ENCODE peak calls at places on chromosomes 2 and 18, in six cellular contexts. A is aorta, B is lower lobe of right lung, N is uterus, U is brain microvascular endothelial cell, R is fibroblast of lung. Q is an unnamed sample.

GRCh38 chr2:15195723-15196270 is 365.3 kb downstream of the NBAS start:
- DNase-seq in A (no peak), B (no peak), N (no peak), U (no peak), R (no peak), Q (no peak)

GRCh38 chr18:79540914-79541301 is 138.7 kb upstream of the CTDP1 start:
- DNase-seq in A (peak), B (peak), N (peak), U (no peak), R (no peak), Q (no peak)

GRCh38 chr2:960064-960736 is 9.6 kb downstream of the SNTG2 start:
- DNase-seq in A (no peak), B (no peak), N (no peak), U (no peak), R (no peak), Q (no peak)

GRCh38 chr18:77522031-77522675 is 272.5 kb downstream of the GALR1 start:
- DNase-seq in A (no peak), B (no peak), N (no peak), U (no peak), R (no peak), Q (no peak)

GRCh38 chr2:9205963-9206948 is at the start of gene ASAP2:
- DNase-seq in A (peak), B (peak), N (peak), U (peak), R (peak), Q (no peak)

GRCh38 chr18:31553800-31554199 is 37.9 kb upstream of the TTR start:
- DNase-seq in A (no peak), B (no peak), N (no peak), U (no peak), R (peak), Q (no peak)

GRCh38 chr2:157053876-157054275 is 203.6 kb upstream of the GALNT5 start:
- DNase-seq in A (no peak), B (no peak), N (no peak), U (no peak), R (no peak), Q (no peak)

GRCh38 chr2:234289789-234290188 is 207.1 kb downstream of the ARL4C start:
- DNase-seq in A (peak), B (no peak), N (no peak), U (peak), R (peak), Q (peak)

GRCh38 chr2:15665943-15666460 is 74.3 kb downstream of the DDX1 start:
- DNase-seq in A (no peak), B (no peak), N (no peak), U (no peak), R (no peak), Q (no peak)

GRCh38 chr2:98518106-98518505 is 73.4 kb downstream of the INPP4A start:
- DNase-seq in A (no peak), B (no peak), N (no peak), U (no peak), R (no peak), Q (no peak)

GRCh38 chr2:72211777-72212515 is 64.3 kb upstream of the CYP26B1 start:
- DNase-seq in A (no peak), B (no peak), N (no peak), U (no peak), R (peak), Q (peak)

GRCh38 chr2:159285929-159286708 is at the start of gene WDSUB1:
- DNase-seq in A (peak), B (peak), N (peak), U (peak), R (peak), Q (peak)

GRCh38 chr2:69376385-69376784 is 10.6 kb downstream of the GFPT1 start:
- DNase-seq in A (no peak), B (no peak), N (no peak), U (no peak), R (no peak), Q (no peak)

GRCh38 chr2:212193803-212194202 is 344.8 kb downstream of the ERBB4 start:
- DNase-seq in A (no peak), B (no peak), N (no peak), U (no peak), R (no peak), Q (no peak)

GRCh38 chr2:120825370-120826259 is 89.9 kb downstream of the GLI2 start:
- DNase-seq in A (peak), B (peak), N (peak), U (peak), R (peak), Q (no peak)

GRCh38 chr18:40356153-40356552 is 1598.9 kb upstream of the PIK3C3 start:
- DNase-seq in A (no peak), B (no peak), N (no peak), U (no peak), R (no peak), Q (no peak)

GRCh38 chr2:16613475-16613874 is 52.2 kb downstream of the CYRIA start:
- DNase-seq in A (no peak), B (no peak), N (no peak), U (no peak), R (peak), Q (no peak)

GRCh38 chr18:48862678-48863270 is 88.0 kb downstream of the SMAD7 start:
- DNase-seq in A (no peak), B (peak), N (no peak), U (no peak), R (no peak), Q (no peak)

GRCh38 chr2:1041012-1041805 is 90.6 kb downstream of the SNTG2 start:
- DNase-seq in A (no peak), B (no peak), N (no peak), U (no peak), R (no peak), Q (no peak)

GRCh38 chr2:196263181-196263747 is 91.9 kb upstream of the STK17B start:
- DNase-seq in A (no peak), B (no peak), N (no peak), U (peak), R (peak), Q (no peak)
- H3K4me3 ChIP-seq in A (no peak), B (no peak), N (no peak), U (no peak), R (no peak), Q (no peak)

GRCh38 chr18:58865714-58866113 is 1.0 kb downstream of the ZNF532 start:
- DNase-seq in A (no peak), B (no peak), N (no peak), U (no peak), R (peak), Q (no peak)
- H3K4me3 ChIP-seq in A (no peak), B (peak), N (peak), U (no peak), R (peak), Q (no peak)

GRCh38 chr18:1177232-1177631 is 272.6 kb downstream of the ADCYAP1 start:
- DNase-seq in A (no peak), B (no peak), N (no peak), U (no peak), R (no peak), Q (no peak)
- H3K4me3 ChIP-seq in A (no peak), B (no peak), N (no peak), U (no peak), R (no peak), Q (no peak)

GRCh38 chr2:27080140-27080469 is 1.7 kb downstream of the EMILIN1 start:
- DNase-seq in A (no peak), B (no peak), N (no peak), U (no peak), R (no peak), Q (no peak)
- H3K4me3 ChIP-seq in A (peak), B (peak), N (peak), U (peak), R (peak), Q (peak)

GRCh38 chr2:42828487-42829416 is 36.4 kb upstream of the HAAO start:
- DNase-seq in A (peak), B (peak), N (peak), U (peak), R (peak), Q (no peak)
- H3K4me3 ChIP-seq in A (no peak), B (no peak), N (no peak), U (no peak), R (no peak), Q (no peak)

DNA sequence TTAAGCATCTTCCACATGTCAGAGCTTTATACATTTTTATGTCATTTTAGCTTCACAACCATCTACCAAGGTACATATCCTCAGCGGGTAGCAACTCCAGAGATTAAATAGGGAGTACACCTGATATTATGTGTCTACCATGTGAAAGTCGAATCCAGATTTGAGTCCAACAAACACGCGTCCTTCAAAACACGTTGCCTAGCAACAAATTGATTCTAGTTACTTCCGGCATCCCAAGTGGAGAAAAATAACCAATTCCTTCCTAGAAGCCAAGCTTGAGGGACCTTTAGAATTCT is 222 bp upstream of the ERICH2 start:
- DNase-seq in A (no peak), B (no peak), N (no peak), U (no peak), R (no peak), Q (no peak)
- H3K4me3 ChIP-seq in A (peak), B (peak), N (peak), U (peak), R (peak), Q (peak)

DNA sequence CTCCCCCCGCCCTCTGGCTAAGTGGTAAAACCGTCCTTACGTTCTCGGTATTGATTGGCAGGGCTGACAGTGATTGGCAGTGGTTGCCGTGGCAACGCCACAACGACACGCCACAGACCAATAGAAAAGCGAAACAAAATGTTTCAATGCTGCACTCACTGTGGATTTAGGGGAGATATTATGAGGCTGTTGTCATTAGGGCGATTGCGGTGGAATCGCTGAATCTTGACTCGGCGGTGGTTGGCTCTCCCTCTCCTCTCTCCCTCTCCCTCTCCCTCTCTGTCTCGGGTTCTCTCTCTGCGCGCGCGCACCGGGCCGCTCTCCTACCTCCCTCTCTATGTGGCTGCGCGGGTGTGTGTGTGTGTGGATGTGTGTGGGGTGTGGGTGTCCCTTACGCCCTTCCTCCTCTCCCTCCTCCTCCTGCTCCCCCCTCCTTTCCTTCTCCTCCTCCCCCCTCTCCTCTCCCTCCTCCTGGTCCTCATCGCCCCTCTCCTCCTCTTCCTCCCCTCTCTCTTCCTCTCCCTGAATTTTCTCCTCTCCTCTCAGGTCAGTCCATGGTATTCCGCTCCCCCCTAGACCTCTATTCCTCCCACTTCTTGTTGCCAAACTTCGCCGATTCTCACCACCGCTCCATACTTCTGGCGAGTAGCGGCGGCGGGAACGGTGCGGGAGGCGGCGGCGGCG is at the start of gene SIX3:
- DNase-seq in A (no peak), B (no peak), N (no peak), U (no peak), R (peak), Q (no peak)
- H3K4me3 ChIP-seq in A (peak), B (peak), N (no peak), U (peak), R (peak), Q (peak)

DNA sequence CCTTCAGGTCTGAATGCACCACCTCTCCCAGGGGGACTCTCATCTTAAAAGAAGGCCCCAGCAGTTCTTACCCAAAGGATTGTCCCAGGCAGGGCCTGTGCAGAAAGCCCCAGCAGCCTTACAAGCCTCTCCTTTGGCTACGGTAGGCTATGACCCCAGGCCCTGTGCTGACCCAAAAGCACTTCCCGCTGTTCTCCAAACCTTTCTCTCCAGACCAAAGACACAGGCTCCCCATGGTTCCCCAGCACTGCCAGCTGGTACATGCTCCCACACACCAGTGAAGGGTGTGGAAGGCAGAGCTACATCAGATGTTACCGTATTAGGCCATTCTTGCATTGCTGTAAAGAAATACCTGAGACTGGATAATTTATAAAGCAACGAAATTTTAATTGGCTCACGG is 35.4 kb downstream of the LBH start:
- DNase-seq in A (no peak), B (no peak), N (no peak), U (no peak), R (no peak), Q (no peak)
- H3K4me3 ChIP-seq in A (no peak), B (no peak), N (no peak), U (no peak), R (no peak), Q (no peak)

DNA sequence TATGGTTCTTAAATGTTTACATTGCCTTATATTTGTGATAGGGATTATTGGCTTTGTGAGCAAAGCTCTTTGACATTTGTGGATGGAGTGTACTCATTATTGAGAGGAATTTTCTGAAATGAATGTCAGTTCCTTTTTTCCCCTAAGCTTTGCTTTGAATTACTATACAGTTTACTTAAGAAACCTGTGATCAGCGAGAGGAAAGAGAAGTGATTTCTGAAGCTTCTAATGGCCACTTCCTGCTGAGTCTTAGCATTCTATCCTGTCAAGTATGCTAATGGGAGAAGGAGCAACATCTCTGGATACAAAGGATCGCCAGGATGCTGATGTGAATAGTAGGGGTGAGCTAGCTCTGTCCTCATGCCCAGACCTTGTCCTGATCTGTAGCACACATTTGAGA is 47.8 kb upstream of the MGAT5 start:
- DNase-seq in A (no peak), B (no peak), N (no peak), U (no peak), R (peak), Q (no peak)
- H3K4me3 ChIP-seq in A (no peak), B (no peak), N (no peak), U (no peak), R (no peak), Q (no peak)